ENCODE peak calls at places on chromosomes 16 and 17, in ten cellular contexts. G is Panc1, L is breast epithelium, R is HCT116, D is endothelial cell of umbilical vein, K is transverse colon, F is spleen, P is HL-60, W is sigmoid colon, H is prostate gland. I is an unnamed sample.

GRCh38 chr17:29390856-29391631 is 881 bp downstream of the TAOK1 start:
- DNase-seq in F (peak), L (no peak), R (no peak), D (peak), G (no peak), P (peak), H (peak), W (no peak), K (peak), I (no peak)

GRCh38 chr17:58956997-58957724 is 149.5 kb downstream of the TRIM37 start:
- DNase-seq in D (peak), F (no peak), P (no peak), R (peak), G (no peak), K (no peak), L (no peak), W (no peak), H (no peak), I (no peak)

GRCh38 chr17:68349157-68349556 is 57.9 kb downstream of the ARSG start:
- DNase-seq in P (no peak), H (no peak), R (no peak), L (no peak), K (no peak), W (no peak), G (no peak), F (no peak), D (no peak), I (no peak)

GRCh38 chr17:19546289-19547065 is 12.8 kb downstream of the SLC47A1 start:
- DNase-seq in G (no peak), P (peak), D (peak), W (peak), L (no peak), K (peak), R (no peak), H (no peak), F (peak), I (no peak)

GRCh38 chr17:8185580-8186445 is 4.2 kb downstream of the BORCS6 start:
- DNase-seq in P (peak), H (peak), G (no peak), R (no peak), K (peak), F (peak), W (peak), L (peak), D (peak), I (no peak)

GRCh38 chr17:59093702-59094231 is 12.9 kb downstream of the TRIM37 start:
- DNase-seq in R (no peak), H (no peak), G (no peak), P (no peak), K (peak), L (no peak), W (peak), F (no peak), D (peak), I (peak)

GRCh38 chr16:4471869-4472268 is 2.6 kb downstream of the NMRAL1 start:
- DNase-seq in W (no peak), L (no peak), P (no peak), R (no peak), D (no peak), F (no peak), G (no peak), H (no peak), K (no peak), I (no peak)

GRCh38 chr17:4968916-4969550 is 1.4 kb upstream of the SPAG7 start:
- DNase-seq in P (peak), D (peak), F (no peak), H (no peak), W (peak), G (peak), K (no peak), L (no peak), R (no peak), I (no peak)

GRCh38 chr16:50826797-50827316 is 85.0 kb downstream of the CYLD start:
- DNase-seq in W (no peak), P (no peak), R (no peak), D (no peak), L (no peak), F (no peak), G (no peak), K (no peak), H (no peak), I (no peak)

GRCh38 chr16:1972490-1972877 is 631 bp downstream of the TBL3 start:
- DNase-seq in F (no peak), L (no peak), P (no peak), W (no peak), K (peak), R (no peak), G (no peak), H (no peak), D (no peak), I (no peak)

GRCh38 chr17:50195196-50195865 is 6.1 kb downstream of the COL1A1 start:
- DNase-seq in G (no peak), R (no peak), W (no peak), D (no peak), H (no peak), L (no peak), F (no peak), K (no peak), P (no peak), I (no peak)

GRCh38 chr17:28397687-28398279 is 8.2 kb downstream of the SLC46A1 start:
- DNase-seq in F (no peak), K (no peak), D (no peak), R (no peak), W (no peak), G (no peak), P (no peak), L (no peak), H (no peak), I (no peak)

GRCh38 chr16:85335584-85336492 is 223.6 kb upstream of the CIBAR2 start:
- DNase-seq in D (no peak), W (no peak), F (no peak), K (peak), L (no peak), H (no peak), P (no peak), R (no peak), G (no peak), I (no peak)

GRCh38 chr17:19014628-19015215 is 10.2 kb upstream of the FAM83G start:
- DNase-seq in G (no peak), F (peak), H (no peak), D (no peak), R (no peak), P (no peak), K (no peak), W (no peak), L (no peak), I (no peak)

GRCh38 chr16:70611785-70612303 is 34.5 kb upstream of the IL34 start:
- DNase-seq in G (no peak), K (no peak), W (no peak), F (peak), P (no peak), L (no peak), H (no peak), D (no peak), R (no peak), I (no peak)

GRCh38 chr16:70611224-70611598 is 35.1 kb upstream of the IL34 start:
- DNase-seq in K (no peak), F (peak), H (no peak), G (no peak), W (no peak), R (no peak), L (no peak), P (no peak), D (no peak), I (no peak)

GRCh38 chr16:70614208-70614951 is 32.0 kb upstream of the IL34 start:
- DNase-seq in F (no peak), P (no peak), W (no peak), H (peak), L (no peak), D (no peak), R (no peak), K (no peak), G (no peak), I (no peak)

GRCh38 chr16:70610273-70611223 is 35.8 kb upstream of the IL34 start:
- DNase-seq in D (peak), G (no peak), R (no peak), K (peak), P (no peak), W (no peak), F (peak), H (no peak), L (peak), I (no peak)

DNA sequence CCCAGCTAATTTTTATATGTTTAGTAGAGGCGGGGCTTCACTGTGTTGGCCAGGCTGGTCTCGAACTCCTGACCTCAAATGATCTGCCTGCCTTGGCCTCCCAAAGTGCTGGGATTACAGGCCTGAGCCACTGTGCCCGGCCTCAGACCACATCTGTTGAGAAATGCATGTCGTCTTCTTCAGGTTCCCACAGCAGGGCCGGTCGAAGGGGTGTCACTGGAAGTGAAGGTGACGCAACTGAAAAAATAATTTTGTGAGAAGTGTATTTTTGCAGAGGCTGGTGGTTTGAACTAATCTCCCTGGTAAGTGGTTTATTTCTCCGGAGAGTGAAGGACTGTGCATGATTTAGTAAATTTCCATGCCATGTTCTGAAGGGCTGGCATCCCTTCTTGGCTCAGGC is 33.4 kb upstream of the IL34 start:
- DNase-seq in W (no peak), D (no peak), H (no peak), K (no peak), F (no peak), P (peak), L (no peak), G (no peak), R (no peak), I (no peak)
- TF ChIP-seq POLR2AphosphoS5 in W (no peak), D (no peak), H (no peak), K (no peak), F (no peak), P (no peak), L (no peak), G (no peak), R (no peak), I (no peak)

GRCh38 chr16:21652451-21652850 is at the start of gene IGSF6:
- DNase-seq in H (no peak), P (peak), G (no peak), W (no peak), R (no peak), L (no peak), D (no peak), K (no peak), F (peak), I (no peak)
- H3K4me3 ChIP-seq in H (no peak), P (peak), G (no peak), W (no peak), R (no peak), L (no peak), D (no peak), K (no peak), F (peak), I (no peak)

GRCh38 chr17:44331249-44331760 is 6.7 kb upstream of the SLC25A39 start:
- DNase-seq in K (peak), H (peak), F (peak), D (peak), W (no peak), P (peak), L (peak), R (peak), G (no peak), I (no peak)
- H3K27ac ChIP-seq in K (no peak), H (no peak), F (no peak), D (no peak), W (no peak), P (peak), L (no peak), R (no peak), G (no peak), I (no peak)

DNA sequence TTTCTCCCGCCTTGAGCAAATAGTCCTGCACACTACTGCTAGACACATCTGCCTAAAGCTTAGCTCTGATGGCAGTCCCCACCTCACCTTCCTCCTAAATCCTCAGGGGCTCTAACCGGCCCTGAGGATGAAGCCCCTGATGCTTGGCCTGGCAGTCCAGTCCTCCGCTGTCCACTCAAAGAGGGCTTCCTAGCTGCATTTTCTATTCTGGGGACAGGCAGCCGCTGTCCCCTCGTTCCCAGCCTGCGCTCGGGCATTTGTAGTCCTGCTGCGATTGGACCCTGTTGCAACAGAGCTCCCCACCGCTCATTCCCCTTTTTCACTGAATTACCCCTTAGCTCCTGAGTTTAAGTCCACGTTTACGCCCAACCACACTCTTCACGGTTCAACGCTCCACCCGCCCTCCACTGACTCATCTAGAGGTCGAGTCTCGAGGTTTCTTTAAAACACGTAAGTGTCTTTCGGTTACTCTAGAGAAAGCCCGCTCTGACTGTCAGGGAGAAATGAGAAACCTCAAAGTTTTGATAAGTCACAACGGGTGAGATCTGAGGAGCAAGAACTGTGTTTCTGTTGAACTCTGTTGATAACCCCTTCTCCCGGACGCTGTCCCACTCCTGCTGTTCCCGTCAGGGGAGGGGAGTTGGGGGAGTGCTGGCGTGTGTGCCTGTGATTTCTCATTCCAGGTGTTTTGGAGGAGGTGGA is 4.5 kb downstream of the CCR7 start:
- DNase-seq in G (no peak), H (no peak), K (no peak), F (peak), W (no peak), L (no peak), D (no peak), R (no peak), P (peak), I (no peak)
- TF ChIP-seq POLR2AphosphoS5 in G (no peak), H (no peak), K (no peak), F (peak), W (no peak), L (no peak), D (no peak), R (peak), P (no peak), I (no peak)

DNA sequence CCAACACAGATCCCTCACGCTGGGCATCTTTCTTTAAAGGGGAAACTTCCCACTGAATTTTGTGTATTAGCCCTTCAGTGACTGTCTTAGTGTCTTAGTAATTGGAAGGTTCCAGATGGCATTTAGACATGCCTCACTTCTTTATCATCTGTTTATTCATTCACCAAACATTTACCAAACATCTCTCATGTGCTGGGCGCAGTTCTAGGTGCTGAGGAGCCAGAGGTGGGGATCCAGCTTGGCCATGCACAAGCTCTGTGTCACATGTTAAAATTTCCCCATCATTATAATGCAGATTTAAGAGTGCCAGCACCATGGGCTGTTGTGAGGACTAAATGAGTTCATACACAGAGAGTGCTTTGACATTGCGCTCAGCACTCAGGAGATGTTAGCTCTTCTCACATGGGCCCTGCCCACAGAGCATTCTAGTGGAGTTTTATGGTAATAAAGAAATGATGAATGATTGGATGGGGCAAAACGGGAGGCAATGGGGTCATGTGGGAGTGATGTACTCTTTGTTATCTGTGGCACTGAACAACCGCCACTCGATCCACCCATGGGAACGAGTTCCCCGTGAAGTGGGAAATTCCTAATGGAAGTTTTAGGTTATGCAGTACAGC is 119.7 kb downstream of the SNX29 start:
- DNase-seq in W (no peak), F (peak), R (no peak), D (no peak), P (no peak), G (no peak), L (no peak), K (no peak), H (no peak), I (no peak)
- H3K4me3 ChIP-seq in W (no peak), F (no peak), R (no peak), D (no peak), P (no peak), G (no peak), L (no peak), K (no peak), H (no peak), I (no peak)

GRCh38 chr16:59296002-59296401 is 561.9 kb upstream of the GOT2 start:
- DNase-seq in L (no peak), F (no peak), K (no peak), D (no peak), G (no peak), H (no peak), P (no peak), R (no peak), W (no peak), I (no peak)

GRCh38 chr16:59296888-59297287 is 562.8 kb upstream of the GOT2 start:
- DNase-seq in H (no peak), D (no peak), L (no peak), K (no peak), F (no peak), P (no peak), R (no peak), G (no peak), W (no peak), I (no peak)

GRCh38 chr16:59290718-59291117 is 556.6 kb upstream of the GOT2 start:
- DNase-seq in L (no peak), H (no peak), F (no peak), D (no peak), G (no peak), P (no peak), R (no peak), W (no peak), K (no peak), I (no peak)

GRCh38 chr16:59295474-59295873 is 561.4 kb upstream of the GOT2 start:
- DNase-seq in G (no peak), L (no peak), P (no peak), D (no peak), K (no peak), H (no peak), W (no peak), F (no peak), R (no peak), I (no peak)
- H3K27ac ChIP-seq in G (no peak), L (no peak), P (no peak), D (no peak), K (no peak), H (no peak), W (no peak), F (no peak), R (no peak), I (no peak)

GRCh38 chr17:45951403-45951802 is 47.6 kb upstream of the STH start:
- DNase-seq in W (peak), G (no peak), L (no peak), H (no peak), P (no peak), F (no peak), R (no peak), K (no peak), D (no peak), I (no peak)

GRCh38 chr17:45950888-45951287 is 48.2 kb upstream of the STH start:
- DNase-seq in F (no peak), G (no peak), D (no peak), K (no peak), H (no peak), W (no peak), P (no peak), L (no peak), R (no peak), I (no peak)

GRCh38 chr17:45948498-45948880 is 50.6 kb upstream of the STH start:
- DNase-seq in L (no peak), D (no peak), R (no peak), F (no peak), K (no peak), W (no peak), G (no peak), H (no peak), P (no peak), I (no peak)

GRCh38 chr17:45948881-45949624 is 50.0 kb upstream of the STH start:
- DNase-seq in G (no peak), H (peak), L (peak), F (peak), D (peak), R (peak), W (peak), P (peak), K (peak), I (no peak)

DNA sequence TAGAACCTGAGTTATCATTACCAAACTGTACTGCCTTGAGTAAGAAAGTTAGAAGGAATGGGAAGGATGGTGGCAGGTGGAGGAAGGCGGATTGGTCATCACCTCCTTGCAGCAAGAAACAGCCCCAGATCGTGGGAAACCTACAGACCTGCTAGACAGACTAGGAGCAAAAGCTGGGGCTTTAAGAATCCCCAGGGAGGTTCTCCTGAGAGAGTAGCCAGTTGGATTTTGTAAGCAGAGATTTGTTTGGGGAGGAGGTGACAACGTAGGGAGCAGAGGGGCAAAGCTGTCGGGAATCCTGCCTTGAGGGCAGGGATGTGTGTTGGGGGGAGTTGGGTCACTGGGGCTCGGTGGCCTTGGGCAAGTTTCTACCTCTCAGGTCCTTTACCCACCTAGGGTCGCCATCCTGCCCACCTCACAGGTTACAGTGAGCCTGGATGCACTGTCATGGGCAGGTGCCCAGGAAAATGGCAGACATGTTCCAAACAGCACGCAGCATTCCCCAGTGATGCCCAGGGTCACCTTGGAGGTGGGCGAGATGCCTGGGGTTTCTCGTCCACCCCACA is 49.2 kb upstream of the STH start:
- DNase-seq in P (no peak), L (no peak), D (no peak), K (no peak), G (no peak), R (no peak), H (no peak), F (no peak), W (peak), I (no peak)
- TF ChIP-seq POLR2AphosphoS5 in P (no peak), L (no peak), D (no peak), K (no peak), G (no peak), R (no peak), H (no peak), F (no peak), W (no peak), I (no peak)

DNA sequence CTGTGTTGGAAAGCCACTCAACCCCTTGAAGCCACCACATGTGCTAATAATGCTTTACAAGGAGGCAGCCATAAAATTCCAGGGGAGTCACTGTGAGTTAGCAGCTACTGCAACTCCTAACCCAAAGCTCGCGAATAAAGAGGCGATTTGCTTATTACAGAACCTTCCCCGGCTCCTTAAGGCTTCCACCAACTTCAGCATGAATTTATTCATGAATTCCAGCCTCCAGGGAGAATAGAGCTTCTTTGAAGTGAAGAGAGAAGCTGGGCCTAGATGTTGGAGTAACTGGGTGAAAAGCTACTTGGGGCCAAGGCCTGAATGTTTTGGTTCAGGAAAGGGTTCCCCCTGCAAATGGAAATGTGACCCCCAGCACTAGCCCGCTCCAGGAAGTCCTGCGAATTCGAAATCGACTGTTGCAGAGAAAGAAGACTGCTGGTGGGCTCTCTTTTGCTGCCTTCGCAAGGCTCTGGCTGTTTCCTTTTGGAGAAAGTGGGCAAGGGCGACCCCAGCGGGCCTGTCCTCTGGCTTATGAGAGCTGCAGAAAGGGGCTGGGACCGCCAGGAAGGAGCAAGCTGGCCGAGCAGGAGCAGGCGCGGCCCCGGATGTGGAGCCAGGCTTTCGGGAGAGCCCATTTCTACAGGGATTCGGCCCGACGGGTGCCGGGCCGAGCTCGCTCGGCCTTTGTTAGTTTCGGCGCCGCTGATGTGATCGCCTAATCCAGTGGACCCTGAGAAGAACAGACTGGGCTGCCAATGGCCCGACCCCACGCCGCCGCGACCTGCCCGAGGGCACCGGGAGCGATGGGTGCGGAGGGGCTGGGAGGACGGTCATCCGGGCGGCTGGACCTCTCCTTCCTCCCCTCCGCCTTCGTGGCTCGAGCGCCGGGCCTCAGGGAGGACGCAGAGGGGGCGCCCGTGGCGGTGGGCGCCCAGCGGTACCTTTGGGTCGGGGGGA is 7.6 kb downstream of the CBX8 start:
- DNase-seq in W (no peak), D (no peak), R (no peak), P (no peak), G (no peak), L (no peak), F (peak), K (no peak), H (no peak), I (no peak)
- H3K4me3 ChIP-seq in W (no peak), D (no peak), R (no peak), P (no peak), G (no peak), L (peak), F (peak), K (no peak), H (no peak), I (peak)